ENCODE peak calls at places on chromosome 20, in eight cellular contexts. B is stomach, H is endothelial cell of umbilical vein, J is A549, V is transverse colon, U is heart left ventricle, Q is tibial nerve, M is H1. P is an unnamed sample.
A peak's percentile ranks its signal among the peaks of the same experiment; 100 is the strongest.

GRCh38 chr20:41951615-41952014 is 333.4 kb upstream of the CHD6 start:
- DNase-seq in B (no peak), V (no peak), U (no peak), Q (no peak), H (no peak), J (no peak), M (no peak), P (no peak)

GRCh38 chr20:50855498-50856474 is 60.9 kb downstream of the BCAS4 start:
- DNase-seq in Q (no peak), B (peak; percentile 50), M (no peak), U (no peak), H (no peak), V (no peak), J (peak; percentile 65), P (no peak)

GRCh38 chr20:9200620-9201019 is 131.7 kb downstream of the PLCB4 start:
- DNase-seq in Q (no peak), U (no peak), B (no peak), M (no peak), V (no peak), H (no peak), J (peak; percentile 96), P (no peak)

GRCh38 chr20:61755971-61756421 is 309.7 kb downstream of the TAF4 start:
- DNase-seq in V (no peak), M (no peak), B (no peak), U (no peak), H (no peak), J (no peak), Q (no peak), P (no peak)

GRCh38 chr20:24989162-24989561 is 3.4 kb downstream of the APMAP start:
- DNase-seq in V (no peak), B (peak; percentile 17), H (no peak), Q (no peak), U (no peak), M (no peak), J (no peak), P (no peak)

GRCh38 chr20:4942336-4942735 is 59.0 kb downstream of the SLC23A2 start:
- DNase-seq in U (no peak), Q (no peak), M (no peak), J (no peak), V (no peak), B (no peak), H (no peak), P (no peak)

GRCh38 chr20:3712279-3712873 is at the start of gene SIGLEC1:
- DNase-seq in Q (peak; percentile 46), U (peak; percentile 87), B (peak; percentile 34), V (peak; percentile 54), H (no peak), M (no peak), J (no peak), P (no peak)

GRCh38 chr20:45254867-45255266 is 503 bp upstream of the SLPI start:
- DNase-seq in U (no peak), Q (peak; percentile 55), H (no peak), V (no peak), B (no peak), M (no peak), J (peak; percentile 39), P (no peak)

GRCh38 chr20:35735828-35736470 is 6.1 kb downstream of the RBM39 start:
- DNase-seq in V (no peak), B (no peak), Q (no peak), H (no peak), U (no peak), M (no peak), J (no peak), P (no peak)

GRCh38 chr20:35739294-35740163 is 2.5 kb downstream of the RBM39 start:
- DNase-seq in M (no peak), V (no peak), U (no peak), J (peak; percentile 41), H (peak; percentile 36), Q (no peak), B (no peak), P (no peak)

GRCh38 chr20:35738410-35739179 is 3.5 kb downstream of the RBM39 start:
- DNase-seq in J (no peak), V (no peak), M (no peak), U (no peak), B (no peak), H (no peak), Q (no peak), P (no peak)

GRCh38 chr20:35734777-35735649 is 7.0 kb downstream of the RBM39 start:
- DNase-seq in M (no peak), Q (no peak), V (no peak), U (no peak), H (no peak), B (no peak), J (no peak), P (no peak)

GRCh38 chr20:35737865-35738333 is 4.2 kb downstream of the RBM39 start:
- DNase-seq in V (no peak), J (no peak), U (no peak), H (no peak), B (no peak), Q (no peak), M (no peak), P (no peak)
- H3K4me1 ChIP-seq in V (peaks cover 21% of the 10 kb centered on the region), J (peaks cover 58% of the 10 kb centered on the region), U (peaks cover 54% of the 10 kb centered on the region), H (peaks cover 35% of the 10 kb centered on the region), B (peaks cover 66% of the 10 kb centered on the region), Q (peaks cover 14% of the 10 kb centered on the region), M (no peaks in the 10 kb centered on the region), P (peaks cover 80% of the 10 kb centered on the region)

GRCh38 chr20:17559338-17559737 is 10.5 kb upstream of the DSTN start:
- DNase-seq in U (no peak), H (no peak), V (no peak), B (no peak), J (no peak), M (no peak), Q (no peak), P (no peak)

GRCh38 chr20:17557675-17558006 is 12.2 kb upstream of the DSTN start:
- DNase-seq in J (peak; percentile 60), V (peak; percentile 37), H (peak; percentile 88), Q (no peak), M (no peak), B (peak; percentile 59), U (no peak), P (no peak)

GRCh38 chr20:17558941-17559304 is 11.0 kb upstream of the DSTN start:
- DNase-seq in U (no peak), B (no peak), V (no peak), H (no peak), M (no peak), Q (no peak), J (no peak), P (no peak)

GRCh38 chr20:17556842-17557674 is 12.8 kb upstream of the DSTN start:
- DNase-seq in M (no peak), V (peak; percentile 73), U (peak; percentile 83), B (peak; percentile 76), J (no peak), Q (peak; percentile 38), H (peak; percentile 68), P (no peak)

DNA sequence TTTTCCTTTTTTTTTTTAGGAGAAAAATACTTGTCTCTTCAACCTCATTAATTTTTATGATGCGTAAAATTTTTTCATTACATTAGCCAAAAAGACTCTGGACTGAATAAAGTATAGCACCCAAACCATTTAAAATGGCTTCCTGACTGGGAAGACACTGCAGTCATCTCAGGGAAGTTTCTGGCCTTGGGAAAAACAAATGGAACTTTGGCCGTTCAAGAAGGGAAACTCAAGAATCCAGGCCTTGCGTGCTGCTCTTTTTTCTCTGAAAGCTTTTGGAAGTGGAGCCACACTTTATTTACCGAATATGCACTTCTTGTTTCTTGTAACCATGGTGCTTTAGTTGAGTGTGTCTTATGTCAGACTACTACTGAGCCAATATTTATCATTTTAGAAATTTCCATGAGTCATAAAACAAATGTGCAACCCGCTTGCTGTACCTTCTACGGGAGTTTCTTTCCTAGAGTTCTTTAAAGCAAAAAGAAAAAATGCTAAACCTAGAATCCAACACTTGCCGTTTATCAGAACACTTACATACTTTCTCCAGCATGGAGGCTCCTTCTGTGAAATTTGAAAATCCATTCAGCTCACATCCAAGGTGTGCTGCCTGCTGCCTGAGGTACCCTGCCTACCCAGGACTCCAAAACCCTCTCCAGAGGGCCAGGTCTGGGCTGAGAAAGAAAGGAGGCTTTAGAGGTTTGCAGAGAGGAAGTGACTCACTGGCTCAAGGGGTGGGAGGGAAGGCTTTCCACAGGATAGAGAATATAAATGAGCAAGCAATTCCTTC is 11.5 kb upstream of the DSTN start:
- DNase-seq in Q (no peak), M (no peak), J (peak; percentile 93), U (no peak), B (peak; percentile 42), H (peak; percentile 95), V (peak; percentile 35), P (no peak)
- TF ChIP-seq POLR2A in Q (no peak), M (no peak), J (peak; percentile 53), U (no peak), B (no peak), H (peak; percentile 89), V (no peak), P (no peak)

GRCh38 chr20:38875170-38875993 is 50.8 kb upstream of the FAM83D start:
- DNase-seq in H (peak; percentile 92), Q (no peak), M (no peak), J (no peak), V (peak; percentile 76), U (no peak), B (no peak), P (no peak)
- H3K4me1 ChIP-seq in H (peaks cover 36% of the 10 kb centered on the region), Q (no peaks in the 10 kb centered on the region), M (peaks cover 8% of the 10 kb centered on the region), J (peaks cover 32% of the 10 kb centered on the region), V (peaks cover 19% of the 10 kb centered on the region), U (peaks cover 18% of the 10 kb centered on the region), B (peaks cover 29% of the 10 kb centered on the region), P (no peaks in the 10 kb centered on the region)

GRCh38 chr20:64063389-64064144 is 569 bp downstream of the TCEA2 start:
- DNase-seq in J (no peak), Q (no peak), U (peak; percentile 73), V (peak; percentile 30), M (no peak), H (no peak), B (no peak), P (no peak)

GRCh38 chr20:64065062-64065972 is 2.3 kb downstream of the TCEA2 start:
- DNase-seq in J (no peak), H (no peak), B (no peak), U (no peak), Q (no peak), M (no peak), V (no peak), P (no peak)

GRCh38 chr20:64064145-64064698 is 1.2 kb downstream of the TCEA2 start:
- DNase-seq in M (no peak), V (no peak), H (no peak), B (peak; percentile 49), Q (no peak), U (no peak), J (peak; percentile 49), P (no peak)

GRCh38 chr20:64062276-64062595 is 762 bp upstream of the TCEA2 start:
- DNase-seq in V (no peak), H (no peak), J (no peak), B (no peak), Q (no peak), M (no peak), U (no peak), P (no peak)

DNA sequence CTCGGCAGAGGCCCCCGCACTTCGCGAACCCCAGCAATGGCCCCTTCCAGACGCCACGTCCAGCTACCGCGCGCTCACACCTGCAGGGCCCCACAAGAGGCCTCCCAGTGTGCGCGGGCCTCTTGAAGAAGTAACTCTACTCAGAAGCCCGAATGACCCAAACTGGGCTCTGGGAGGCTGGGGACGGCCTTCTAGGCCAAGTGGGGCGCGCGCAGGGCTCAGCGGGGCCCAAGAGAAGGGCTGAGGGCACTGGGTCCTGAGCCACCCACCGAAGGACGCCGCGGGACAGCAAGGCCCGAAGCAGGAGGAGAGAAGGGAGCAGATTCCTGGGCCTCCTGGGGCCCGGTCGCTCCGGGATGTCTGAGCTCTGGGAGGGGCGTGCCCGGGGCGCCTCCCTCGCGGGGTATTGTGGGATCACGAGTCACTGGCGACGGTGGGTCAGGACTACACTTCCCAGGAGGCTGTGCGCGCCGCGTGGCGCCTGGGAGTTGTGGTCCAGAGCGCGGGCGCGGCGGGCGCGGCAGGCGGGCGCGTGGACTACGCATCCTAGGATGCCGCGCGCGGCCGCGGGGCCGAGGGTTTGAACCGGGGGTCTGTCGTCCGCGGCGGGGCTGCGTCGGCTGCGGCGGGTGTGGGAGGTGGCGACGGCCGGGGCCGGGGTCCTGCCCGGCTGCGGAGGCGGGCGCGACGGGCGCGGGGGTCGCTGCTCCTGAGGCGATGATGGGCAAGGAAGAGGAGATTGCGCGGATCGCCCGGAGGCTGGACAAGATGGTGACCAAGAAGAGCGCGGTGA is at the start of gene TCEA2:
- DNase-seq in Q (peak; percentile 94), V (peak; percentile 97), H (peak; percentile 93), B (peak; percentile 97), J (peak; percentile 96), M (no peak), U (peak; percentile 99), P (peak; percentile 70)
- TF ChIP-seq POLR2A in Q (peak; percentile 36), V (peak; percentile 73), H (peak; percentile 87), B (no peak), J (peak; percentile 56), M (no peak), U (no peak), P (no peak)